ENCODE peak calls at places on chromosome 11, in five cellular contexts. One of them, this sample, is unnamed.

GRCh38 chr11:14029971-14030531 is 67.5 kb downstream of the SPON1 start:
- DNase-seq in NB4: no peak
- DNase-seq in stimulated activated CD4-positive, alpha-beta T cell treated with anti-CD3 and anti-CD28 coated beads, Interleukin-15, amount 100 ng/mL, for 24 hours: no peak
- DNase-seq in SW 1271: no peak
- DNase-seq in fibroblast of lung: peak
- DNase-seq in this sample: no peak

GRCh38 chr11:12625438-12626071 is 48.7 kb upstream of the TEAD1 start:
- DNase-seq in SW 1271: no peak
- DNase-seq in fibroblast of lung: peak
- DNase-seq in stimulated activated CD4-positive, alpha-beta T cell treated with anti-CD3 and anti-CD28 coated beads, Interleukin-15, amount 100 ng/mL, for 24 hours: no peak
- DNase-seq in NB4: peak
- DNase-seq in this sample: no peak

GRCh38 chr11:18013790-18014507 is 1.1 kb upstream of the SERGEF start:
- DNase-seq in NB4: peak
- DNase-seq in SW 1271: no peak
- DNase-seq in stimulated activated CD4-positive, alpha-beta T cell treated with anti-CD3 and anti-CD28 coated beads, Interleukin-15, amount 100 ng/mL, for 24 hours: peak
- DNase-seq in fibroblast of lung: no peak
- DNase-seq in this sample: no peak

GRCh38 chr11:65487467-65488272 is 11.2 kb upstream of the MALAT1 start:
- DNase-seq in NB4: peak
- DNase-seq in fibroblast of lung: peak
- DNase-seq in stimulated activated CD4-positive, alpha-beta T cell treated with anti-CD3 and anti-CD28 coated beads, Interleukin-15, amount 100 ng/mL, for 24 hours: peak
- DNase-seq in SW 1271: peak
- DNase-seq in this sample: peak

GRCh38 chr11:116605543-116605942 is 167.2 kb downstream of the BUD13 start:
- DNase-seq in fibroblast of lung: peak
- DNase-seq in NB4: peak
- DNase-seq in stimulated activated CD4-positive, alpha-beta T cell treated with anti-CD3 and anti-CD28 coated beads, Interleukin-15, amount 100 ng/mL, for 24 hours: peak
- DNase-seq in SW 1271: no peak
- DNase-seq in this sample: no peak

GRCh38 chr11:102220728-102221467 is 96.4 kb upstream of the BIRC3 start:
- DNase-seq in NB4: no peak
- DNase-seq in stimulated activated CD4-positive, alpha-beta T cell treated with anti-CD3 and anti-CD28 coated beads, Interleukin-15, amount 100 ng/mL, for 24 hours: no peak
- DNase-seq in fibroblast of lung: peak
- DNase-seq in SW 1271: no peak
- DNase-seq in this sample: no peak

GRCh38 chr11:12064136-12064953 is 46.0 kb upstream of the MICAL2 start:
- DNase-seq in SW 1271: no peak
- DNase-seq in stimulated activated CD4-positive, alpha-beta T cell treated with anti-CD3 and anti-CD28 coated beads, Interleukin-15, amount 100 ng/mL, for 24 hours: no peak
- DNase-seq in fibroblast of lung: no peak
- DNase-seq in NB4: peak
- DNase-seq in this sample: no peak

GRCh38 chr11:75173336-75173735 is 22.4 kb downstream of the SLCO2B1 start:
- DNase-seq in NB4: no peak
- DNase-seq in stimulated activated CD4-positive, alpha-beta T cell treated with anti-CD3 and anti-CD28 coated beads, Interleukin-15, amount 100 ng/mL, for 24 hours: no peak
- DNase-seq in fibroblast of lung: no peak
- DNase-seq in SW 1271: no peak
- DNase-seq in this sample: no peak